ENCODE peak calls at places on chromosomes 13 and 19, in six cellular contexts. X is heart left ventricle; M is activated CD8-positive, alpha-beta T cell treated with anti-CD3 and anti-CD28 coated beads for 36 hours; V is activated naive CD8-positive, alpha-beta T cell treated with anti-CD3 and anti-CD28 coated beads, Interleukin-2, amount 10 ng/mL, durations not matched to agents 7 days and 5 days; J is lower lobe of right lung; Z is left cardiac atrium. E is an unnamed sample.

GRCh38 chr13:110652755-110653154 is 37.4 kb downstream of the NAXD start:
- ATAC-seq in X (no peak), M (no peak), V (no peak), J (no peak), Z (no peak), E (no peak)

GRCh38 chr13:40566811-40567210 is 99.6 kb downstream of the FOXO1 start:
- ATAC-seq in X (no peak), M (no peak), V (no peak), J (no peak), Z (no peak), E (no peak)

GRCh38 chr13:24381539-24382265 is 72.3 kb downstream of the C1QTNF9 start:
- ATAC-seq in X (no peak), M (peak), V (no peak), J (no peak), Z (no peak), E (no peak)

GRCh38 chr19:33100894-33101644 is 20.1 kb downstream of the GPATCH1 start:
- ATAC-seq in X (no peak), M (no peak), V (no peak), J (peak), Z (no peak), E (no peak)

GRCh38 chr13:46340631-46341111 is 46.4 kb downstream of the RUBCNL start:
- ATAC-seq in X (no peak), M (peak), V (no peak), J (no peak), Z (no peak), E (no peak)

GRCh38 chr19:3699741-3700241 is 477 bp downstream of the PIP5K1C start:
- ATAC-seq in X (peak), M (no peak), V (no peak), J (no peak), Z (no peak), E (peak)

GRCh38 chr13:43016226-43016625 is 7.2 kb upstream of the DNAJC15 start:
- ATAC-seq in X (no peak), M (no peak), V (no peak), J (no peak), Z (no peak), E (no peak)

GRCh38 chr13:60425332-60425731 is 28.3 kb downstream of the TDRD3 start:
- ATAC-seq in X (no peak), M (no peak), V (no peak), J (no peak), Z (no peak), E (no peak)

GRCh38 chr13:50715402-50716146 is 127.9 kb downstream of the DLEU7 start:
- ATAC-seq in X (peak), M (no peak), V (no peak), J (peak), Z (peak), E (peak)

GRCh38 chr19:41174297-41174928 is 18.6 kb upstream of the CYP2S1 start:
- ATAC-seq in X (no peak), M (no peak), V (no peak), J (no peak), Z (no peak), E (no peak)

GRCh38 chr13:32067149-32067961 is 35.8 kb downstream of the FRY start:
- ATAC-seq in X (no peak), M (no peak), V (no peak), J (no peak), Z (no peak), E (no peak)

GRCh38 chr13:112653821-112654220 is 36.0 kb upstream of the ATP11A start:
- ATAC-seq in X (no peak), M (no peak), V (no peak), J (no peak), Z (no peak), E (no peak)

GRCh38 chr19:16888629-16889371 is at the start of gene F2RL3:
- ATAC-seq in X (peak), M (peak), V (peak), J (peak), Z (peak), E (peak)

GRCh38 chr13:40688781-40689180 is 22.3 kb upstream of the FOXO1 start:
- ATAC-seq in X (no peak), M (no peak), V (no peak), J (no peak), Z (no peak), E (no peak)

GRCh38 chr13:43285891-43286602 is 262.7 kb downstream of the DNAJC15 start:
- ATAC-seq in X (peak), M (no peak), V (no peak), J (no peak), Z (peak), E (no peak)

GRCh38 chr13:33349314-33349995 is 63.9 kb upstream of the STARD13 start:
- ATAC-seq in X (peak), M (no peak), V (no peak), J (peak), Z (peak), E (peak)

GRCh38 chr13:98950705-98951104 is 27.2 kb downstream of the DOCK9 start:
- ATAC-seq in X (no peak), M (no peak), V (no peak), J (no peak), Z (no peak), E (no peak)

GRCh38 chr13:24282256-24282655 is 27.1 kb upstream of the C1QTNF9 start:
- ATAC-seq in X (peak), M (no peak), V (no peak), J (no peak), Z (no peak), E (no peak)

GRCh38 chr13:110886475-110887241 is 28.2 kb downstream of the ANKRD10 start:
- ATAC-seq in X (no peak), M (no peak), V (no peak), J (no peak), Z (no peak), E (no peak)

GRCh38 chr19:50432658-50433057 is at the start of gene MYBPC2:
- ATAC-seq in X (no peak), M (no peak), V (no peak), J (peak), Z (no peak), E (no peak)

GRCh38 chr13:46213242-46213641 is 1.5 kb downstream of the LRRC63 start:
- ATAC-seq in X (no peak), M (no peak), V (no peak), J (no peak), Z (no peak), E (no peak)